ENCODE peak calls at places on chromosome 13, in five cellular contexts. R is Peyer's patch, X is K562, Y is colonic mucosa, O is fibroblast of lung. F is an unnamed sample. For H3K9me3, the result is how much of the 10 kb centered on the place peaks cover.

GRCh38 chr13:43767351-43767901 is 19.3 kb downstream of the ENOX1 start:
- DNase-seq in O (peak), X (no peak), Y (no peak), R (no peak), F (no peak)

GRCh38 chr13:110156186-110157065 is 150.5 kb downstream of the COL4A1 start:
- DNase-seq in X (no peak), Y (no peak), O (peak), R (no peak), F (no peak)

GRCh38 chr13:107231941-107232340 is 664.0 kb upstream of the ARGLU1 start:
- DNase-seq in R (no peak), X (no peak), O (no peak), Y (no peak), F (no peak)

GRCh38 chr13:79011179-79011578 is 352.2 kb upstream of the OBI1 start:
- DNase-seq in Y (no peak), X (no peak), R (no peak), O (no peak), F (no peak)

GRCh38 chr13:105334211-105334610 is 1201.3 kb downstream of the EFNB2 start:
- DNase-seq in O (peak), R (no peak), Y (no peak), X (no peak), F (no peak)

GRCh38 chr13:76522083-76522755 is 364.0 kb downstream of the KCTD12 start:
- DNase-seq in R (no peak), O (peak), Y (no peak), X (no peak), F (no peak)

GRCh38 chr13:99294198-99294597 is 13.0 kb downstream of the GPR183 start:
- DNase-seq in R (no peak), X (no peak), Y (no peak), O (no peak), F (no peak)

GRCh38 chr13:44155422-44156293 is 218.0 kb upstream of the SERP2 start:
- DNase-seq in O (peak), R (no peak), Y (peak), X (peak), F (no peak)

GRCh38 chr13:40452741-40453665 is 213.4 kb downstream of the FOXO1 start:
- DNase-seq in Y (no peak), R (no peak), X (no peak), O (peak), F (no peak)

GRCh38 chr13:48110132-48110868 is 15.4 kb upstream of the MED4 start:
- DNase-seq in R (no peak), Y (no peak), X (no peak), O (no peak), F (no peak)

GRCh38 chr13:59120297-59120843 is 1043.4 kb downstream of the DIAPH3 start:
- DNase-seq in X (no peak), O (peak), Y (no peak), R (no peak), F (no peak)

GRCh38 chr13:66375756-66376155 is 854.4 kb downstream of the PCDH9 start:
- DNase-seq in X (no peak), Y (no peak), O (peak), R (no peak), F (no peak)

GRCh38 chr13:28568286-28568685 is 73.4 kb upstream of the FLT1 start:
- DNase-seq in O (peak), X (peak), Y (peak), R (no peak), F (peak)

GRCh38 chr13:51230473-51231105 is 8.4 kb downstream of the FAM124A start:
- DNase-seq in R (no peak), O (peak), X (no peak), Y (peak), F (no peak)

GRCh38 chr13:113322043-113322461 is 25.0 kb downstream of the LAMP1 start:
- DNase-seq in Y (no peak), O (peak), X (no peak), R (no peak), F (no peak)

GRCh38 chr13:114099918-114100445 is 32.4 kb downstream of the RASA3 start:
- DNase-seq in X (no peak), R (no peak), O (peak), Y (no peak), F (peak)

GRCh38 chr13:34682406-34682805 is 259.7 kb upstream of the NBEA start:
- DNase-seq in Y (no peak), X (no peak), R (no peak), O (no peak), F (no peak)

GRCh38 chr13:45321230-45321629 is 19.8 kb downstream of the TPT1 start:
- DNase-seq in R (no peak), O (no peak), X (no peak), Y (no peak), F (no peak)

GRCh38 chr13:100490692-100491091 is 97.9 kb downstream of the GGACT start:
- DNase-seq in O (no peak), R (no peak), Y (no peak), X (no peak), F (no peak)

GRCh38 chr13:38223093-38223492 is 126.6 kb upstream of the UFM1 start:
- DNase-seq in R (no peak), O (peak), X (no peak), Y (no peak), F (no peak)

GRCh38 chr13:113607477-113608245 is 23.1 kb downstream of the TFDP1 start:
- DNase-seq in O (no peak), R (no peak), X (no peak), Y (no peak), F (peak)

GRCh38 chr13:100753391-100753790 is 78.8 kb upstream of the TMTC4 start:
- DNase-seq in X (no peak), R (no peak), Y (no peak), O (no peak), F (no peak)

GRCh38 chr13:94550030-94550738 is 45.8 kb downstream of the TGDS start:
- DNase-seq in Y (no peak), X (no peak), O (peak), R (no peak), F (no peak)

GRCh38 chr13:26300140-26300539 is 46.2 kb downstream of the CDK8 start:
- DNase-seq in Y (no peak), X (no peak), O (peak), R (no peak), F (no peak)

GRCh38 chr13:95833713-95834112 is 156.8 kb downstream of the DNAJC3 start:
- DNase-seq in Y (no peak), O (peak), X (no peak), R (no peak), F (no peak)

GRCh38 chr13:111074826-111075225 is 40.3 kb upstream of the ARHGEF7 start:
- DNase-seq in Y (no peak), X (no peak), O (no peak), R (no peak), F (no peak)

DNA sequence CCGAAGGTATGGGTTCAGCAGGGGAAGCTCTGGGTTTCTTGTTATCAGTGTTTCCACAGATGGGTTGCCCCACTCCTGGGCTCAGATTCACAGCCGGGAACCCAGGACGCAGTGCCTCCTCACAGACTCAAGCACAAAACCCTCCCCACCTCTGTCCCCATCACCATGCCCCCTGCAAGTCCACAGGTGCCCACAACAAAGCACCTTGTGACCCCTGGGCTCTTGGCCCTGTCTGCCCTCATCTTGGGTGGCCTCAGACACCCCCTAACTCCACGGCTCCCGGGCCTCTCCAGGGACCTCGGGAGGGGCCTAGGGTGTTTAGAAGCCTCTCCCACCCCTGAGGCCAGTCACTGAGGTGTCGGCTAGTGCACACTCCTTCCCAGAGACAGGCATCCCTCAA is 231.7 kb downstream of the TUBA3C start:
- DNase-seq in X (no peak), Y (no peak), R (no peak), O (no peak), F (peak)
- H3K9me3 ChIP-seq in X (under half), Y (under half), R (under half), O (under half), F (under half)

GRCh38 chr13:24212254-24212653 is 51.7 kb downstream of the SPATA13 start:
- DNase-seq in X (no peak), Y (no peak), R (no peak), O (no peak), F (no peak)
- H3K27ac ChIP-seq in X (no peak), Y (no peak), R (no peak), O (no peak), F (no peak)

DNA sequence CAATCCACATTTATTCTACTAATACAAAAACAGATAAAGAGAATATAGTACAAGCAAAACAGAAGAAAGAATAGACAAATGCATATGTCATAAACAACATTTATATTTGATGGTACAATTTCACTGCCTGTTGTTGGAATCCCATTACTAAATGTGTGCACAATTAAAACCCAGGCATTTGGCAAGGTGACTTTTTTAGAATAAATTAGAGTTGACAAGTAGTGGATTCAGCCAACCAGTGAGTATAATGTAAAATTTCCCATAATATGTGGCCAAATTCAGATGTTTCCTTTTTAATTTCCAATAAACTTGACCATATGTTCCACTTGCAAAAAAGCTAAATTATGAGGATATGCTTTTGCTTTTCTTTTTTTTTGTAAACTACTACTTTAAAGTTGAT is 1578.8 kb downstream of the OLFM4 start:
- DNase-seq in X (no peak), O (no peak), Y (no peak), R (no peak), F (no peak)
- TF ChIP-seq CTCF in X (no peak), O (no peak), Y (no peak), R (no peak), F (no peak)

GRCh38 chr13:84131249-84131648 is 249.0 kb upstream of the SLITRK1 start:
- DNase-seq in O (no peak), X (no peak), R (no peak), Y (no peak), F (no peak)
- H3K9me3 ChIP-seq in O (under half), X (under half), R (under half), Y (under half), F (under half)

F was measured in upper lobe of right lung.